ENCODE peak calls at places on chromosomes 13 and 19, in nine cellular contexts. M, G, R, V, P, K, J, X and E are unnamed samples.

GRCh38 chr13:29763426-29764180 is 86.8 kb downstream of the UBL3 start:
- DNase-seq in M (peak), G (no peak), R (no peak), V (no peak), P (no peak), K (no peak), J (no peak), X (no peak), E (peak)

GRCh38 chr13:27704681-27705080 is 83.0 kb downstream of the POLR1D start:
- DNase-seq in M (no peak), G (no peak), R (no peak), V (peak), P (no peak), K (no peak), J (no peak), X (no peak), E (no peak)

GRCh38 chr13:111895896-111896821 is 170.8 kb upstream of the SOX1 start:
- DNase-seq in M (no peak), G (no peak), R (no peak), V (no peak), P (peak), K (no peak), J (no peak), X (no peak), E (no peak)

GRCh38 chr13:23146811-23147245 is 34.0 kb upstream of the SGCG start:
- DNase-seq in M (no peak), G (no peak), R (no peak), V (peak), P (no peak), K (peak), J (no peak), X (no peak), E (no peak)

GRCh38 chr19:11141937-11142527 is 13.6 kb downstream of the SPC24 start:
- DNase-seq in M (no peak), G (no peak), R (no peak), V (no peak), P (no peak), K (no peak), J (no peak), X (no peak), E (no peak)

GRCh38 chr19:50703915-50704548 is 15.6 kb downstream of the SHANK1 start:
- DNase-seq in M (no peak), G (peak), R (no peak), V (peak), P (no peak), K (no peak), J (peak), X (no peak), E (no peak)

GRCh38 chr13:114025432-114026127 is 51.7 kb upstream of the C13orf46 start:
- DNase-seq in M (no peak), G (no peak), R (no peak), V (peak), P (no peak), K (peak), J (peak), X (no peak), E (peak)

GRCh38 chr19:46610851-46611770 is 10.0 kb downstream of the CALM3 start:
- DNase-seq in M (no peak), G (no peak), R (no peak), V (peak), P (peak), K (peak), J (peak), X (no peak), E (peak)

GRCh38 chr13:25881946-25882574 is 169.8 kb downstream of the SHISA2 start:
- DNase-seq in M (peak), G (peak), R (no peak), V (no peak), P (no peak), K (no peak), J (no peak), X (no peak), E (no peak)

GRCh38 chr13:112238436-112238995 is 137.6 kb upstream of the SPACA7 start:
- DNase-seq in M (no peak), G (no peak), R (no peak), V (no peak), P (peak), K (no peak), J (no peak), X (no peak), E (no peak)

GRCh38 chr13:114067381-114067885 is 65.0 kb downstream of the RASA3 start:
- DNase-seq in M (no peak), G (no peak), R (no peak), V (peak), P (peak), K (peak), J (peak), X (no peak), E (no peak)

GRCh38 chr13:52195052-52195837 is 35.8 kb upstream of the NEK3 start:
- DNase-seq in M (no peak), G (peak), R (no peak), V (no peak), P (peak), K (peak), J (peak), X (peak), E (peak)

GRCh38 chr19:45350477-45351058 is 10.0 kb downstream of the KLC3 start:
- DNase-seq in M (no peak), G (no peak), R (no peak), V (no peak), P (no peak), K (no peak), J (no peak), X (no peak), E (no peak)

GRCh38 chr13:98269386-98269785 is 92.3 kb upstream of the RNF113B start:
- DNase-seq in M (no peak), G (no peak), R (no peak), V (no peak), P (no peak), K (no peak), J (no peak), X (no peak), E (no peak)

GRCh38 chr13:30047154-30047874 is 196.9 kb upstream of the UBL3 start:
- DNase-seq in M (no peak), G (no peak), R (no peak), V (peak), P (no peak), K (no peak), J (no peak), X (no peak), E (no peak)